ENCODE peak calls at places on chromosomes 6 and 20, in four cellular contexts. P is K562, K is H1, I is GM12878. W is an unnamed sample.

GRCh38 chr20:48463916-48464315 is 363.9 kb downstream of the PREX1 start:
- DNase-seq in P (no peak), K (no peak), I (no peak), W (no peak)

GRCh38 chr6:119350202-119351004 is 842 bp upstream of the MAN1A1 start:
- DNase-seq in P (no peak), K (no peak), I (no peak), W (peak; percentile 15)

GRCh38 chr20:48198951-48199431 is 413.7 kb upstream of the SULF2 start:
- DNase-seq in I (no peak), P (no peak), K (no peak), W (no peak)

GRCh38 chr6:4360920-4361319 is 225.5 kb upstream of the ECI2 start:
- DNase-seq in P (no peak), K (no peak), I (no peak), W (no peak)

GRCh38 chr6:39896701-39897100 is 37.6 kb downstream of the MOCS1 start:
- DNase-seq in I (no peak), K (no peak), P (no peak), W (no peak)

GRCh38 chr6:35474129-35474977 is 6.2 kb downstream of the RPL10A start:
- DNase-seq in I (no peak), K (no peak), P (no peak), W (no peak)

GRCh38 chr6:166980738-166981137 is 18.5 kb upstream of the CEP43 start:
- DNase-seq in I (no peak), K (no peak), P (no peak), W (no peak)

GRCh38 chr6:163387317-163387716 is 27.2 kb upstream of the QKI start:
- DNase-seq in I (no peak), K (no peak), P (no peak), W (no peak)

GRCh38 chr6:145028144-145028818 is 707.0 kb downstream of the EPM2A start:
- DNase-seq in K (no peak), P (no peak), I (no peak), W (peak; percentile 5)

GRCh38 chr6:146892613-146893401 is 294.0 kb downstream of the ADGB start:
- DNase-seq in K (no peak), I (no peak), P (no peak), W (no peak)

GRCh38 chr20:46520976-46521579 is 7.7 kb upstream of the ZNF334 start:
- DNase-seq in K (peak; percentile 59), P (peak; percentile 36), I (peak; percentile 25), W (peak; percentile 68)

GRCh38 chr6:169376458-169376857 is 122.8 kb upstream of the THBS2 start:
- DNase-seq in I (no peak), K (no peak), P (no peak), W (no peak)

GRCh38 chr6:170367241-170367640 is 60.7 kb downstream of the FAM120B start:
- DNase-seq in P (no peak), I (no peak), K (no peak), W (peak; percentile 69)

GRCh38 chr6:150732765-150733539 is 132.6 kb upstream of the MTHFD1L start:
- DNase-seq in K (no peak), P (no peak), I (peak; percentile 34), W (no peak)

GRCh38 chr6:3752538-3753227 is 1.2 kb upstream of the PXDC1 start:
- DNase-seq in I (no peak), K (no peak), P (no peak), W (peak; percentile 52)

GRCh38 chr6:154766993-154767392 is 33.8 kb downstream of the SCAF8 start:
- DNase-seq in K (no peak), I (no peak), P (no peak), W (no peak)

GRCh38 chr6:90175627-90176538 is 120.8 kb downstream of the BACH2 start:
- DNase-seq in K (no peak), P (no peak), I (no peak), W (no peak)

GRCh38 chr20:11136691-11137090 is 462.9 kb upstream of the JAG1 start:
- DNase-seq in P (no peak), I (no peak), K (no peak), W (no peak)

GRCh38 chr6:75267461-75267860 is 17.1 kb downstream of the TMEM30A start:
- DNase-seq in P (no peak), K (no peak), I (no peak), W (no peak)

GRCh38 chr6:50821431-50822077 is 2.9 kb downstream of the TFAP2B start:
- DNase-seq in P (no peak), I (no peak), K (no peak), W (peak; percentile 58)

GRCh38 chr20:17137692-17138091 is 89.1 kb upstream of the PCSK2 start:
- DNase-seq in I (no peak), P (no peak), K (no peak), W (no peak)

GRCh38 chr6:17281497-17282481 is 628 bp downstream of the RBM24 start:
- DNase-seq in P (no peak), K (no peak), I (no peak), W (peak; percentile 53)

GRCh38 chr20:22681591-22682248 is 97.3 kb upstream of the FOXA2 start:
- DNase-seq in I (no peak), P (no peak), K (no peak), W (no peak)

GRCh38 chr6:169930799-169931198 is 179.4 kb downstream of the ERMARD start:
- DNase-seq in K (no peak), I (no peak), P (no peak), W (no peak)

GRCh38 chr6:42260424-42260888 is 42.8 kb upstream of the MRPS10 start:
- DNase-seq in K (no peak), I (no peak), P (peak; percentile 85), W (no peak)

GRCh38 chr6:33936911-33937310 is 133.1 kb upstream of the MLN start:
- DNase-seq in K (no peak), P (no peak), I (no peak), W (no peak)

GRCh38 chr20:32982617-32983458 is 21.4 kb downstream of the SUN5 start:
- DNase-seq in K (no peak), P (no peak), I (no peak), W (peak; percentile 55)

GRCh38 chr6:56507517-56507916 is 135.2 kb downstream of the DST start:
- DNase-seq in P (no peak), I (no peak), K (no peak), W (no peak)
- TF ChIP-seq NRF1 in P (no peak), I (no peak), K (no peak), W (no peak)

GRCh38 chr20:25057234-25058050 is 497 bp downstream of the ACSS1 start:
- DNase-seq in K (no peak), I (no peak), P (peak; percentile 27), W (peak; percentile 79)
- TF ChIP-seq NRF1 in K (no peak), I (no peak), P (no peak), W (no peak)

DNA sequence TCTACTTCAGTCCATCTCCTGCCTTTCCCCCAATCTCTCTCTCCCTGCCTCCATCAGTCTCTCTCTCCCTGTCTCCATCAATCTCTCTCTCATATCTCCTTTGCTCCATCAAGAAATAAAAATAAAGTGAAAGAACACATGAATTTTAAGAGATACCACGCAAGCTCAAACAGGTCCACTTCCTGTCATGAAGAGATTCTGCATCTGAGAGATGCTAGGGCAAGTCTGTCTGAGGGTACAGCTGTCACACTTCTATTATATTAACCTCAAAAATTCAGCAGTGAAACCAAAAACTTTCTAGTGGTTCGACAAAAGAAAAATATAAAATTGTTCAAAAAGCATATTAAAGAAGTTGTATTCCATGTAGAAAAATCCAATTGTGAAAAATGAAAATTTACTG is 296.8 kb upstream of the RSPO3 start:
- DNase-seq in K (no peak), I (no peak), P (no peak), W (no peak)
- TF ChIP-seq NRF1 in K (no peak), I (no peak), P (no peak), W (no peak)

GRCh38 chr6:125304970-125305369 is 3.2 kb upstream of the HDDC2 start:
- DNase-seq in K (no peak), I (no peak), P (no peak), W (no peak)

GRCh38 chr6:125303512-125303854 is 1.7 kb upstream of the HDDC2 start:
- DNase-seq in P (no peak), K (no peak), I (no peak), W (no peak)

GRCh38 chr6:125301435-125302391 is at the start of gene HDDC2:
- DNase-seq in P (peak; percentile 89), I (no peak), K (no peak), W (peak; percentile 89)

GRCh38 chr6:125300992-125301434 is 754 bp downstream of the HDDC2 start:
- DNase-seq in P (no peak), K (no peak), I (no peak), W (no peak)

GRCh38 chr6:125302840-125303511 is 1.2 kb upstream of the HDDC2 start:
- DNase-seq in K (no peak), I (no peak), P (peak; percentile 30), W (no peak)
- TF ChIP-seq NRF1 in K (no peak), I (no peak), P (no peak), W (no peak)

GRCh38 chr20:62120990-62121775 is 1.1 kb upstream of the LSM14B start:
- DNase-seq in I (no peak), P (no peak), K (no peak), W (no peak)

GRCh38 chr20:62123450-62124118 is 1.3 kb downstream of the LSM14B start:
- DNase-seq in K (no peak), I (no peak), P (no peak), W (no peak)

GRCh38 chr20:62120365-62120762 is 1.9 kb upstream of the LSM14B start:
- DNase-seq in K (no peak), P (no peak), I (no peak), W (no peak)

GRCh38 chr20:62121776-62122658 is at the start of gene LSM14B:
- DNase-seq in I (peak; percentile 78), P (peak; percentile 97), K (peak; percentile 75), W (peak; percentile 99)

DNA sequence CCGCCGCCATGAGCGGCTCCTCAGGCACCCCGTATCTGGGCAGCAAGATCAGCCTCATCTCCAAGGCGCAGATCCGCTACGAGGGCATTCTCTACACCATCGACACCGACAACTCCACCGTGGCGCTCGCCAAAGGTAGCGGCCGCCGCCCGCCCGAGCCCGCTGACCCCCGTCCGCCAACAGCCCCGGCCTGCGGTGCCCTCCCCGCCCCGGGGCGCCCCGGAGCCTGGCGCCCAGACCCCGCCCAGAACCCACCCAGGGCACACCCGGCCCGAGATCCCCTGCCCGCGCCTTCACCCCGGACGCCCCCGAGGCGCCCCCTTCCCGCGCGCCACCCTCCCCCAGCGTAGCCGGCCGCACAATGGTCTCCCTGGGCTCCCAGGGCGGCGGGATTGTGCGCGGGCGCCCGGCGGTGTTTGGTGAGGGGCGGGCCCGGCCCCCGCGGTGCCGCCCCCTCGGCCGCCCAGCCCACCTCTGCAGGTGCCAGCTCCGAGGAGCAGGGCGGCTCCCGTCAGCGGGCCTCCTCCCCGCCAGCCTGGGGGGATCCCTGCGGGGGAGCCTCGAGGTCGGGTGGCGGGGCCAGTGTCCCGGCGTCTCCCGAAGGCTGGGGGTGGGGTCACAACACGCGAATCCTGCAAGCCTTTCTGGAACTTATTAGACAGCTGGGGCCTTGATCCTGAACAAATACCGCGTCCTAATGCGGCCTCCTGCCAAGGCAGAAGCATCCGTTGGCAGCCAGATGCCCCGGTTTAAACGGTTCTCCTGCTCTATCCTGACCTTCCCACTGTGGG is 579 bp downstream of the LSM14B start:
- DNase-seq in K (no peak), P (peak; percentile 82), I (no peak), W (peak; percentile 78)
- TF ChIP-seq NRF1 in K (no peak), P (peak; percentile 30), I (no peak), W (no peak)

W was measured in SK-N-SH.